ENCODE peak calls at places on chromosome 11, in six cellular contexts. I is sciatic nerve; B is stimulated activated CD8-positive, alpha-beta memory T cell treated with anti-CD3 and anti-CD28 coated beads, Interleukin-15, amount 100 ng/mL, for 1 hour; N is cerebellar nuclear complex; G is H54; S is NCI-H69. Q is an unnamed sample.

GRCh38 chr11:121844016-121844415 is 272.0 kb downstream of the BLID start:
- DNase-seq in I (no peak), B (no peak), N (no peak), G (no peak), S (no peak), Q (no peak)

GRCh38 chr11:123473941-123474668 is 44.0 kb downstream of the GRAMD1B start:
- DNase-seq in I (no peak), B (no peak), N (no peak), G (peak), S (no peak), Q (no peak)

GRCh38 chr11:100878474-100878873 is 191.4 kb downstream of the ARHGAP42 start:
- DNase-seq in I (no peak), B (no peak), N (no peak), G (no peak), S (no peak), Q (no peak)

GRCh38 chr11:67265633-67266423 is 445 bp upstream of the GRK2 start:
- DNase-seq in I (peak), B (no peak), N (no peak), G (peak), S (peak), Q (peak)

GRCh38 chr11:61911701-61912529 is 5.5 kb downstream of the RAB3IL1 start:
- DNase-seq in I (peak), B (no peak), N (no peak), G (no peak), S (no peak), Q (peak)

GRCh38 chr11:70527046-70527395 is 128.7 kb downstream of the CTTN start:
- DNase-seq in I (no peak), B (no peak), N (no peak), G (no peak), S (no peak), Q (peak)

GRCh38 chr11:833849-834311 is 1.1 kb downstream of the CD151 start:
- DNase-seq in I (no peak), B (no peak), N (no peak), G (no peak), S (peak), Q (no peak)

GRCh38 chr11:1203505-1204271 is 19.2 kb upstream of the MUC5B start:
- DNase-seq in I (peak), B (no peak), N (no peak), G (peak), S (peak), Q (peak)

GRCh38 chr11:117820516-117820915 is 4.0 kb downstream of the FXYD2 start:
- DNase-seq in I (no peak), B (no peak), N (no peak), G (no peak), S (peak), Q (peak)

GRCh38 chr11:67572747-67573419 is 10.7 kb upstream of the GSTP1 start:
- DNase-seq in I (no peak), B (no peak), N (peak), G (no peak), S (peak), Q (no peak)

GRCh38 chr11:119626197-119626909 is 102.6 kb downstream of the NECTIN1 start:
- DNase-seq in I (no peak), B (no peak), N (no peak), G (no peak), S (peak), Q (no peak)

GRCh38 chr11:3860360-3860759 is 4.9 kb downstream of the STIM1 start:
- DNase-seq in I (no peak), B (no peak), N (no peak), G (no peak), S (no peak), Q (no peak)